ENCODE peak calls at places on chromosomes 11 and 22, in five cellular contexts. S is H1, O is neuronal stem cell, T is IMR-90, J is mesenchymal stem cell. H is an unnamed sample.

GRCh38 chr11:117366183-117366582 is 38.5 kb downstream of the CEP164 start:
- DNase-seq in S (no peak), O (no peak), T (no peak), J (no peak), H (no peak)

GRCh38 chr22:46553189-46553588 is 15.8 kb upstream of the CELSR1 start:
- DNase-seq in T (no peak), S (no peak), O (no peak), J (no peak), H (no peak)

GRCh38 chr11:113189909-113190667 is 124.3 kb upstream of the TTC12 start:
- DNase-seq in O (no peak), S (no peak), J (peak; percentile 57), T (no peak), H (no peak)

GRCh38 chr11:313787-314547 is at the start of gene IFITM1:
- DNase-seq in T (peak; percentile 84), S (peak; percentile 57), O (no peak), J (peak; percentile 94), H (no peak)

GRCh38 chr11:12599408-12600143 is 74.6 kb upstream of the TEAD1 start:
- DNase-seq in S (peak; percentile 89), O (peak; percentile 24), T (no peak), J (peak; percentile 12), H (peak; percentile 89)

GRCh38 chr11:3109921-3110706 is 52.9 kb upstream of the CARS1 start:
- DNase-seq in S (peak; percentile 86), O (no peak), T (no peak), J (peak; percentile 26), H (peak; percentile 38)

GRCh38 chr22:20128619-20128901 is 3.0 kb upstream of the ZDHHC8 start:
- DNase-seq in T (no peak), J (no peak), O (no peak), S (no peak), H (no peak)

GRCh38 chr22:31093956-31094622 is 13.0 kb downstream of the SMTN start:
- DNase-seq in O (no peak), J (no peak), S (no peak), T (no peak), H (no peak)

GRCh38 chr11:75602916-75603315 is 40.9 kb downstream of the SERPINH1 start:
- DNase-seq in T (peak; percentile 33), J (peak; percentile 52), S (no peak), O (no peak), H (no peak)

GRCh38 chr22:43789452-43789851 is 22.7 kb downstream of the EFCAB6 start:
- DNase-seq in O (no peak), T (peak; percentile 99), J (peak; percentile 72), S (no peak), H (no peak)

GRCh38 chr11:123122341-123122740 is 60.4 kb upstream of the HSPA8 start:
- DNase-seq in T (peak; percentile 78), O (no peak), J (peak; percentile 90), S (no peak), H (peak; percentile 68)

GRCh38 chr11:37557990-37558389 is 960.0 kb upstream of the RAG2 start:
- DNase-seq in O (no peak), S (no peak), J (no peak), T (no peak), H (no peak)

GRCh38 chr11:28581286-28582242 is 473.4 kb downstream of the METTL15 start:
- DNase-seq in S (no peak), J (peak; percentile 43), T (peak; percentile 78), O (no peak), H (peak; percentile 76)

GRCh38 chr22:47188337-47189055 is 426.0 kb downstream of the TBC1D22A start:
- DNase-seq in J (no peak), T (no peak), S (no peak), O (no peak), H (no peak)

GRCh38 chr11:120172921-120173705 is 35.2 kb upstream of the TRIM29 start:
- DNase-seq in S (no peak), J (no peak), O (no peak), T (no peak), H (no peak)

GRCh38 chr11:69862331-69862761 is 43.1 kb upstream of the FGF3 start:
- DNase-seq in S (no peak), O (no peak), J (no peak), T (no peak), H (no peak)

GRCh38 chr11:69861901-69862300 is 42.7 kb upstream of the FGF3 start:
- DNase-seq in T (no peak), J (no peak), O (no peak), S (no peak), H (no peak)

GRCh38 chr11:69859275-69859934 is 40.2 kb upstream of the FGF3 start:
- DNase-seq in J (no peak), T (no peak), S (no peak), O (no peak), H (no peak)

GRCh38 chr11:69860244-69860643 is 41.0 kb upstream of the FGF3 start:
- DNase-seq in J (no peak), O (no peak), S (no peak), T (no peak), H (no peak)

GRCh38 chr11:69860796-69861445 is 41.7 kb upstream of the FGF3 start:
- DNase-seq in T (no peak), S (no peak), J (no peak), O (no peak), H (no peak)
- H2BK120ac ChIP-seq in T (no peak overlapping the region), S (no peak overlapping the region), J (no peak overlapping the region), O (no peak overlapping the region), H (no peak overlapping the region)

GRCh38 chr22:39041908-39042307 is 1.2 kb downstream of the APOBEC3F start:
- DNase-seq in J (no peak), S (no peak), T (no peak), O (no peak), H (no peak)

GRCh38 chr22:39039306-39040126 is 1.1 kb upstream of the APOBEC3F start:
- DNase-seq in J (no peak), O (no peak), S (no peak), T (no peak), H (no peak)
- H2BK120ac ChIP-seq in J (no peak overlapping the region), O (no peak overlapping the region), S (no peak overlapping the region), T (no peak overlapping the region), H (no peak overlapping the region)

DNA sequence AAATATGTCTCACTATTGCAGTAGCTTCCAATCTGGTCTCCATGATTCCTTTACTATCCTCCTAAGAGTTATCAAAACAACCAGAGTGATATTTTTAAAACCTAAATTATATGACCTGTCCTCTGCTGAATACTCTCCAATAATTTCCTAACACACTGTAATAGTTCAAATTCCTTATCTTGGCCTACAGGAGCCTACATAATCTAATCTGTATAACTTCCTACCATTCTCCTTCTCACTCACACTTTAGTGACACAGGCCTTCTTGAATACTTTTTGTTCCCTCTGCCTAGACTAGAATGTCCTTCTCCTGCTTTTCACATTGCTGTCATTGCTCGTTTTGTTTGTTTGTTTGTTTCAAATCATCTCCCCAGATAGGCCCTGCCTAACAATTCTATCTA is 9.4 kb downstream of the FHIP1B start:
- DNase-seq in T (no peak), S (no peak), O (no peak), J (no peak), H (no peak)
- H2BK120ac ChIP-seq in T (no peak overlapping the region), S (no peak overlapping the region), O (no peak overlapping the region), J (no peak overlapping the region), H (no peak overlapping the region)

DNA sequence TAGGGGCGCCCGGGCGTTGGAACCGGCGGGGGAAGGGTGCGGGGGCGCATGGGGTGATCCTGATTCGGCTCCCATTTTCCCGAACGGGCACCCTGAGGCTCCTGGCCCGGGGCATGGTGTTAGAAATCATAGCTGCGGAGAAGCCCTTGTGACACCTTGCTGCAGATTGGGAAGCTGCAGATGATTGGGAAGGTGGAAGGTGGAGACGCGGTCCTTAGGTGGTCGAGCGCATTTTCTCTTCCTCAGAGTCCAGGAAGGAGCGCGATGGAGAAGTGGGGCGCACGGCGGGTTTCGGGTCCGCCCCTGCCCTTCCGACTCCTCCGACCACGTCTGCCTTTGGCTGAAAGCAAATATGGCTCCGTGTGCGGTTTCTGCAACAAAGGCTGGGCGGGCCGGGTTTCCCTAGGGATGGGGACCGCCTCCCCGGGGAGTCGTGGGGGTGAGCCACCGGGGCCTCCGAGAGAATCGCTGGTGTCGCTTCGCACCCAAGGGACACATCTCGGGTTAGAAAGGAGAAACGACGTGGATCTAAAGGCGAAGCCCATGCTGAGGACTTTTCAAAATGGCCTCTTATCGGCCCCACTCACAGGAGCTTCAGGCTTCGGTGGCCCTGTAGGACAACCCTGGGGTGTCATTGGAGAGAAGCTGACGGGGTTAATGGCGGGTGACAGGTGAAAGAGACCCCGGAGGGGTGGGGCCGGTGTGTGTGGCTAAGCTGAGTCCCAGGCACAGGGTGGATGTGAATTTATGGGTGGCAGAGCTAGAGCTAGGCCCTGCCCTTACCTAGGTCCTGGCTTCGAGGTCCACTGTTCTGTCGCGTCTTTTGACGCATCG is 707 bp upstream of the FTH1 start:
- DNase-seq in T (no peak), J (no peak), O (no peak), S (no peak), H (peak; percentile 32)
- H2BK120ac ChIP-seq in T (peak overlapping the region; percentile 93), J (peak overlapping the region; percentile 98), O (peak overlapping the region; percentile 3), S (peak overlapping the region; percentile 52), H (peak overlapping the region; percentile 98)

DNA sequence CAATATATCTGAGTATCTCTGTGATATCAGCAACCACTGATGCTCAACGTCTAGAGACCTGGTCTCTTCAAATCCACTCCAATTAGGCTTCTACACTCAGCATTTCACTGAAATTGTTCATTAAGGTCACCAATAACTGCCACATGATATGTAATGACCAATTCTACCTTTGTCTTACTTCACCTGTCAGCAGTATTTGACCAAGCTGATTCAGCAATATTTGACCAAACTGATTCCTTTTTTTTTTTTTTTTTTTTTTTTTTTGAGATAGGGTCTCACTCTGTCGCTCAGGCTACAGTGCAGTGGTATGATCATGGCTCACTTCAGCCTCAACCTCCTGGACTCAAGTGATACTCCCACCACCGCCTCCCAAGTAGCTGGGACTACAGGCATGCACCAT is 5.6 kb downstream of the TSG101 start:
- DNase-seq in J (no peak), T (no peak), O (no peak), S (no peak), H (no peak)
- H2BK120ac ChIP-seq in J (no peak overlapping the region), T (no peak overlapping the region), O (no peak overlapping the region), S (no peak overlapping the region), H (no peak overlapping the region)